ENCODE peak calls at places on chromosomes 4 and X, in eight cellular contexts. N is PC-3, M is body of pancreas, F is cardiac fibroblast, X is fibroblast of the aortic adventitia, A is AG09319, H is pancreas, E is choroid plexus epithelial cell. D is an unnamed sample.

GRCh38 chr4:155573126-155573525 is 93.5 kb upstream of the GUCY1A1 start:
- DNase-seq in N (no peak), M (no peak), F (no peak), X (no peak), A (no peak), H (no peak), E (no peak), D (no peak)

GRCh38 chrX:20011608-20012007 is 20.7 kb upstream of the BCLAF3 start:
- DNase-seq in N (no peak), M (no peak), F (no peak), X (peak), A (no peak), H (no peak), E (no peak), D (no peak)

GRCh38 chr4:150265806-150266205 is 187.6 kb downstream of the DCLK2 start:
- DNase-seq in N (no peak), M (no peak), F (no peak), X (no peak), A (no peak), H (no peak), E (no peak), D (no peak)

GRCh38 chrX:46739736-46740135 is 19.2 kb downstream of the SLC9A7 start:
- DNase-seq in N (no peak), M (no peak), F (no peak), X (no peak), A (no peak), H (no peak), E (no peak), D (no peak)

GRCh38 chr4:106315476-106315967 is 487 bp downstream of the TBCK start:
- DNase-seq in N (peak), M (no peak), F (peak), X (peak), A (no peak), H (no peak), E (peak), D (no peak)

GRCh38 chr4:124948976-124949597 is 236.6 kb upstream of the ANKRD50 start:
- DNase-seq in N (peak), M (no peak), F (peak), X (peak), A (no peak), H (no peak), E (peak), D (no peak)

GRCh38 chr4:15469402-15470148 is at the start of gene CC2D2A:
- DNase-seq in N (peak), M (peak), F (peak), X (peak), A (no peak), H (no peak), E (peak), D (peak)

GRCh38 chr4:12123709-12124108 is 695.0 kb upstream of the HS3ST1 start:
- DNase-seq in N (no peak), M (no peak), F (peak), X (no peak), A (no peak), H (no peak), E (no peak), D (no peak)

GRCh38 chr4:137226900-137227299 is 305.4 kb downstream of the PCDH18 start:
- DNase-seq in N (peak), M (no peak), F (peak), X (peak), A (no peak), H (no peak), E (peak), D (no peak)

GRCh38 chrX:9598344-9598743 is 133.5 kb downstream of the TBL1X start:
- DNase-seq in N (no peak), M (peak), F (no peak), X (no peak), A (no peak), H (no peak), E (no peak), D (no peak)

GRCh38 chr4:54076673-54077072 is 12.3 kb upstream of the CHIC2 start:
- DNase-seq in N (peak), M (no peak), F (peak), X (peak), A (no peak), H (no peak), E (no peak), D (no peak)

GRCh38 chr4:3701271-3702083 is 64.7 kb upstream of the ADRA2C start:
- DNase-seq in N (no peak), M (no peak), F (no peak), X (no peak), A (no peak), H (peak), E (no peak), D (no peak)

GRCh38 chrX:80808160-80808735 is 1.4 kb downstream of the BRWD3 start:
- DNase-seq in N (peak), M (peak), F (peak), X (peak), A (peak), H (no peak), E (peak), D (peak)

GRCh38 chr4:110071466-110071865 is 126.9 kb downstream of the ELOVL6 start:
- DNase-seq in N (no peak), M (no peak), F (no peak), X (no peak), A (no peak), H (no peak), E (no peak), D (no peak)

GRCh38 chrX:19836337-19836736 is 51.1 kb downstream of the SH3KBP1 start:
- DNase-seq in N (no peak), M (no peak), F (no peak), X (no peak), A (no peak), H (no peak), E (no peak), D (no peak)

GRCh38 chrX:22032084-22032483 is at the start of gene PHEX:
- DNase-seq in N (no peak), M (no peak), F (no peak), X (no peak), A (no peak), H (no peak), E (no peak), D (no peak)

GRCh38 chr4:37628977-37629609 is 57.1 kb downstream of the RELL1 start:
- DNase-seq in N (peak), M (peak), F (peak), X (peak), A (peak), H (no peak), E (peak), D (no peak)

GRCh38 chr4:8368998-8369397 is 71.5 kb downstream of the ACOX3 start:
- DNase-seq in N (no peak), M (no peak), F (no peak), X (no peak), A (no peak), H (peak), E (no peak), D (no peak)

GRCh38 chrX:10235851-10236250 is 79.1 kb downstream of the CLCN4 start:
- DNase-seq in N (no peak), M (no peak), F (peak), X (peak), A (peak), H (no peak), E (peak), D (no peak)

GRCh38 chrX:155888139-155888538 is 7.0 kb downstream of the VAMP7 start:
- DNase-seq in N (peak), M (no peak), F (peak), X (peak), A (no peak), H (no peak), E (peak), D (no peak)

GRCh38 chr4:87732033-87732770 is 67.2 kb upstream of the IBSP start:
- DNase-seq in N (peak), M (no peak), F (peak), X (peak), A (no peak), H (no peak), E (no peak), D (no peak)

GRCh38 chr4:105520819-105521790 is 31.3 kb upstream of the ARHGEF38 start:
- DNase-seq in N (peak), M (peak), F (peak), X (peak), A (no peak), H (no peak), E (peak), D (no peak)

GRCh38 chr4:177308842-177309524 is 691 bp upstream of the NEIL3 start:
- DNase-seq in N (no peak), M (no peak), F (no peak), X (no peak), A (no peak), H (no peak), E (no peak), D (no peak)

GRCh38 chr4:45803994-45804393 is 319.9 kb downstream of the GABRG1 start:
- DNase-seq in N (no peak), M (no peak), F (no peak), X (no peak), A (no peak), H (no peak), E (no peak), D (no peak)

GRCh38 chr4:18202510-18202909 is 181.0 kb upstream of the LCORL start:
- DNase-seq in N (no peak), M (no peak), F (no peak), X (no peak), A (no peak), H (no peak), E (no peak), D (no peak)

GRCh38 chr4:8381814-8382581 is 58.5 kb downstream of the ACOX3 start:
- DNase-seq in N (no peak), M (no peak), F (no peak), X (no peak), A (no peak), H (peak), E (no peak), D (no peak)

GRCh38 chrX:18146954-18147353 is 73.7 kb downstream of the BEND2 start:
- DNase-seq in N (peak), M (peak), F (peak), X (peak), A (no peak), H (no peak), E (peak), D (no peak)

GRCh38 chr4:88794952-88795351 is 97.3 kb upstream of the NAP1L5 start:
- DNase-seq in N (no peak), M (no peak), F (no peak), X (peak), A (no peak), H (no peak), E (no peak), D (no peak)

GRCh38 chr4:54571762-54572542 is 85.8 kb upstream of the KIT start:
- DNase-seq in N (no peak), M (no peak), F (no peak), X (no peak), A (no peak), H (no peak), E (no peak), D (no peak)

GRCh38 chr4:65416875-65417274 is 253.4 kb downstream of the EPHA5 start:
- DNase-seq in N (peak), M (peak), F (peak), X (peak), A (no peak), H (peak), E (peak), D (peak)

GRCh38 chrX:132651411-132652086 is 162.7 kb upstream of the MBNL3 start:
- DNase-seq in N (peak), M (no peak), F (no peak), X (peak), A (no peak), H (no peak), E (no peak), D (no peak)

GRCh38 chr4:123941306-123941705 is 544.7 kb downstream of the SPRY1 start:
- DNase-seq in N (no peak), M (no peak), F (peak), X (peak), A (no peak), H (no peak), E (peak), D (no peak)

GRCh38 chrX:28205905-28206304 is 224.7 kb upstream of the DCAF8L1 start:
- DNase-seq in N (no peak), M (no peak), F (no peak), X (no peak), A (no peak), H (no peak), E (no peak), D (no peak)

GRCh38 chr4:159146454-159146853 is 43.6 kb downstream of the RAPGEF2 start:
- DNase-seq in N (no peak), M (no peak), F (no peak), X (no peak), A (no peak), H (no peak), E (no peak), D (no peak)

GRCh38 chr4:127505203-127505602 is 127.6 kb upstream of the INTU start:
- DNase-seq in N (no peak), M (peak), F (peak), X (peak), A (peak), H (no peak), E (peak), D (no peak)

GRCh38 chr4:181877329-181877848 is 365.8 kb upstream of the TENM3 start:
- DNase-seq in N (no peak), M (no peak), F (peak), X (peak), A (no peak), H (no peak), E (peak), D (no peak)

GRCh38 chr4:8079031-8079885 is 79.4 kb downstream of the ABLIM2 start:
- DNase-seq in N (no peak), M (no peak), F (no peak), X (peak), A (no peak), H (no peak), E (peak), D (no peak)

GRCh38 chrX:50973199-50973598 is 62.7 kb downstream of the BMP15 start:
- DNase-seq in N (no peak), M (no peak), F (no peak), X (no peak), A (no peak), H (no peak), E (no peak), D (no peak)

GRCh38 chrX:50980251-50980650 is 69.7 kb downstream of the BMP15 start:
- DNase-seq in N (no peak), M (no peak), F (no peak), X (no peak), A (no peak), H (no peak), E (no peak), D (no peak)

DNA sequence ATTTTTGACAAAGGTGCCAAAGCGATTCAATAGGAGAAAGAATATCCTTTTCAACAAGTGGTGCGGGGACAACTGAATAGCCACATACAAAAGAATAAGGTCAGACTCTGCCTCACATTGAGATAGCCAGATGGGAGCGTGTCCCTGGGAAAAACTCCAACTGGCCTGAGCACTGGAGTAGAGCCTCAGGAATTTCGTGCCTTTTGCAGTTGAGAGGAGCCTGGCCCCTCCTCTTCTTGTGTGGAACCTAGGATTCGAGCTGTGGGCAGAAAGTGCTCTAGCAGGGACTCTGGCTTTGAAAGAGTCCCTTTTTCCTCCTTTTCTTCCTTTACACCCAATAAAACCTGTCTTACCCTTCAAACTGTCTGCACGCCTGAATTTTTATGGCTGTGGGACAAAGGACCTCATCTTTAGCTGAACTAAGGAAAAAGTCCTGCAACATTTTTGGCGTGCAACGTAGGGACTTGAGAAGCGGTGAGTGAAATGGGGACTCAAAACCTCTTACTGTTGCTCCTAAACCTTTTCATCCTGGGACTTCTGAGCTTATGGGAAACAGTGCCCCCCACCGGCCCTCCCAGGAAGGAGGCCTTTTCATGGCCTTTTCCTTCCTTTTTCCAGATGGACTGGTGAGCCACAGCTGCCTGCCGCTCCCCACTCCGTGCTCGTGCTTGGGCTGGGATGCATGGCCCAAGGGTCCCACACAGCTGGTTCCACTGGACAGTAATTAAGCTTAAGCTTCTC is 68.6 kb downstream of the BMP15 start:
- DNase-seq in N (no peak), M (no peak), F (peak), X (no peak), A (no peak), H (no peak), E (no peak), D (no peak)
- TF ChIP-seq CTCF in N (no peak), M (no peak), F (peak), X (no peak), A (no peak), H (no peak), E (no peak), D (no peak)

GRCh38 chrX:63810746-63811145 is 25.7 kb upstream of the ARHGEF9 start:
- DNase-seq in N (no peak), M (no peak), F (no peak), X (no peak), A (no peak), H (no peak), E (no peak), D (no peak)

GRCh38 chrX:63809158-63809557 is 24.1 kb upstream of the ARHGEF9 start:
- DNase-seq in N (no peak), M (peak), F (no peak), X (no peak), A (no peak), H (no peak), E (no peak), D (no peak)

GRCh38 chrX:63812826-63813225 is 27.8 kb upstream of the ARHGEF9 start:
- DNase-seq in N (no peak), M (no peak), F (no peak), X (no peak), A (no peak), H (no peak), E (no peak), D (no peak)
- TF ChIP-seq CTCF in N (peak), M (no peak), F (no peak), X (no peak), A (no peak), H (no peak), E (no peak), D (no peak)

DNA sequence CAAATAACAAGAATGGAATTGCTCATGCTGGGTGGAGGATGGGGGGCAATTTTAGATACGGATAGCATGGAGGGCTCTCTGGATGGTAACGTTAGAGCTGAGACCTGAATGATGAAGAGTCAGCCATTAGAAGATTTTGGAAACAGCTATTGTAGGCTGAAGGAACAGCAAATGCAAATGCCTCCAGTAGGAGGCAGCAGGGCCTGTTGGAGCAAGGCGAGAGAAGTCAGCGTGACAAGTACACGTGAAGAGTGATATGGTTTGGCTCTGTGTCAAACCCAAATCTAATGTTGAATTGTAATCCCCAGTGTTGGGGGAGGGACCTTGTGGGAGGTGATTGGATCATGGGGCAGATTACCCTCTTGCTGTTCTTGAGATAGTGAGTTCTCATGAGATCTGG is 59.3 kb upstream of the SOD3 start:
- DNase-seq in N (peak), M (peak), F (peak), X (no peak), A (no peak), H (no peak), E (peak), D (no peak)
- TF ChIP-seq CTCF in N (peak), M (peak), F (peak), X (peak), A (peak), H (no peak), E (peak), D (no peak)

GRCh38 chrX:8042304-8042703 is 115.1 kb upstream of the PNPLA4 start:
- DNase-seq in N (peak), M (no peak), F (no peak), X (no peak), A (no peak), H (no peak), E (peak), D (no peak)
- TF ChIP-seq CTCF in N (peak), M (peak), F (no peak), X (no peak), A (no peak), H (no peak), E (peak), D (peak)